ENCODE peak calls at places on chromosomes 3 and 15, in five cellular contexts. J is A549, K is HCT116, Z is SK-N-SH, L is NB4. F is an unnamed sample.

GRCh38 chr3:71784914-71785593 is at the start of gene PROK2:
- DNase-seq in J (no peak), K (no peak), Z (peak; percentile 77), L (peak; percentile 69), F (no peak)

GRCh38 chr3:127157181-127157828 is 35.6 kb upstream of the PRR23E start:
- DNase-seq in J (no peak), K (no peak), Z (no peak), L (no peak), F (no peak)

GRCh38 chr15:91040851-91041250 is 18.5 kb upstream of the VPS33B start:
- DNase-seq in J (no peak), K (no peak), Z (no peak), L (no peak), F (no peak)

GRCh38 chr3:9676780-9677179 is 26.9 kb upstream of the CPNE9 start:
- DNase-seq in J (no peak), K (no peak), Z (no peak), L (no peak), F (no peak)

GRCh38 chr3:126153695-126154360 is 26.6 kb downstream of the ALDH1L1 start:
- DNase-seq in J (no peak), K (no peak), Z (no peak), L (no peak), F (no peak)

GRCh38 chr3:11600501-11601282 is 43.0 kb downstream of the VGLL4 start:
- DNase-seq in J (peak; percentile 79), K (peak; percentile 61), Z (no peak), L (no peak), F (no peak)

GRCh38 chr3:113698891-113699465 is 2.5 kb upstream of the USF3 start:
- DNase-seq in J (no peak), K (no peak), Z (peak; percentile 14), L (no peak), F (peak; percentile 64)

GRCh38 chr3:10514407-10515069 is 9.2 kb upstream of the ATP2B2 start:
- DNase-seq in J (no peak), K (no peak), Z (no peak), L (peak; percentile 16), F (no peak)

GRCh38 chr15:50248994-50249586 is 16.4 kb downstream of the HDC start:
- DNase-seq in J (no peak), K (no peak), Z (no peak), L (peak; percentile 41), F (no peak)

GRCh38 chr3:120475722-120476385 is 25.1 kb upstream of the FSTL1 start:
- DNase-seq in J (no peak), K (no peak), Z (no peak), L (no peak), F (no peak)

GRCh38 chr15:46297766-46298165 is 662.9 kb downstream of the SQOR start:
- DNase-seq in J (no peak), K (no peak), Z (no peak), L (peak; percentile 6), F (no peak)

GRCh38 chr15:90970274-90970673 is 15.6 kb downstream of the RCCD1 start:
- DNase-seq in J (no peak), K (no peak), Z (no peak), L (peak; percentile 81), F (no peak)

GRCh38 chr15:92840149-92840548 is 60.0 kb upstream of the CHD2 start:
- DNase-seq in J (no peak), K (no peak), Z (no peak), L (no peak), F (no peak)

GRCh38 chr15:59260090-59260489 is 53.4 kb downstream of the LDHAL6B start:
- DNase-seq in J (no peak), K (no peak), Z (no peak), L (no peak), F (no peak)

GRCh38 chr3:105527949-105528348 is 161.2 kb downstream of the ALCAM start:
- DNase-seq in J (no peak), K (peak; percentile 40), Z (no peak), L (no peak), F (no peak)

GRCh38 chr15:33396457-33396856 is 85.7 kb downstream of the RYR3 start:
- DNase-seq in J (no peak), K (no peak), Z (no peak), L (no peak), F (no peak)

GRCh38 chr3:140821493-140821892 is 120.1 kb upstream of the SLC25A36 start:
- DNase-seq in J (no peak), K (no peak), Z (no peak), L (no peak), F (no peak)

GRCh38 chr3:140827894-140828293 is 113.7 kb upstream of the SLC25A36 start:
- DNase-seq in J (no peak), K (no peak), Z (no peak), L (no peak), F (no peak)

GRCh38 chr3:140816804-140817203 is 124.8 kb upstream of the SLC25A36 start:
- DNase-seq in J (no peak), K (no peak), Z (no peak), L (no peak), F (no peak)

GRCh38 chr3:140823106-140823505 is 118.5 kb upstream of the SLC25A36 start:
- DNase-seq in J (no peak), K (no peak), Z (no peak), L (no peak), F (no peak)

GRCh38 chr3:140822381-140823047 is 119.1 kb upstream of the SLC25A36 start:
- DNase-seq in J (no peak), K (no peak), Z (no peak), L (peak; percentile 4), F (no peak)
- TF ChIP-seq MAX in J (no peak), K (no peak), Z (no peak), L (no peak), F (no peak)

DNA sequence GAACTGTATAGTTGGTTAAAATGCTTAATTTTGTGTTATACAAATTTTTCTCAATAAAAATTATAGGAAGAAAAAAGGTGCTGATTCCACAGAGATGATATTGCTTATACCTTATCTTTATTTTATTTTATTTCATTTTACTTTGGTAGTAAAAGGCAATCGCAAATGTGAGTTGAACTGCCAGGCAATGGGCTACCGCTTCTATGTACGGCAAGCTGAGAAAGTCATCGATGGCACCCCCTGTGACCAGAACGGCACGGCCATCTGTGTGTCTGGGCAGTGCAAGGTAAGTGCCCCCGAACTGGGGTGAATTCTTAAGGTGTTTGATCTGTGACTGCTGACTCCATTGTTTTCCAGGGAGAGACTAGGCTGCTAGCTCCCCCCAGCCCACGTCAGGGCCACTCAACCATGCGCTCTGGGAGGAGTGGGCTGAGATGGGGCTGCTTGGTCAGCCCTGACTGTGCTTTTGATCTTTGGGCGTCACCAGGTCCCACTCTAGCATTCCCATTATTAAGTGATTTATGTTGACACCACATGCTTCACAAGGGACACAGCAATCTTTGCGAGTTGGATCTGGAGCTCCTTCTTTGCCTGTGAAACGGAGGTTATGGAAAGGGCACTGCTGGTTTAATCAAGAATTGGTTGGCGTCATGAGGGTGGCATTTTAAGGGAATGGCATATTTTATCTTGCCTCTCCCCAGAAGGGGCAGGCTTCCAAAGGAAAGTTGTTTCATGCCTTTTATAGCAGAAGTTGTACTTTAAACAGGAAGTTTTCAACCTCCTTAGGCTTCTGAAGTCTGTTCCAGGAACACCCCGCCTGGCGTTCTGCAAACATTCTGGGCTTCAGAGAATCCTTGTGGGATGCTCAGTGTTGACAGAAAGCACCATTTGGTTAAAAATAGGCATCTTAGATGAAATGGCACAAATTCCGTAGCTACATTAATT is 296.5 kb downstream of the THSD4 start:
- DNase-seq in J (peak; percentile 74), K (no peak), Z (no peak), L (no peak), F (no peak)
- TF ChIP-seq MAX in J (peak; percentile 68), K (peak; percentile 26), Z (no peak), L (no peak), F (no peak)

GRCh38 chr3:146777941-146778340 is 172.8 kb upstream of the PLSCR5 start:
- DNase-seq in J (no peak), K (no peak), Z (no peak), L (no peak), F (no peak)

GRCh38 chr3:146783446-146783845 is 178.3 kb upstream of the PLSCR5 start:
- DNase-seq in J (no peak), K (no peak), Z (no peak), L (no peak), F (no peak)

GRCh38 chr3:146781059-146781458 is 175.9 kb upstream of the PLSCR5 start:
- DNase-seq in J (no peak), K (no peak), Z (no peak), L (no peak), F (no peak)

GRCh38 chr3:146780251-146780650 is 175.1 kb upstream of the PLSCR5 start:
- DNase-seq in J (no peak), K (no peak), Z (no peak), L (no peak), F (no peak)

DNA sequence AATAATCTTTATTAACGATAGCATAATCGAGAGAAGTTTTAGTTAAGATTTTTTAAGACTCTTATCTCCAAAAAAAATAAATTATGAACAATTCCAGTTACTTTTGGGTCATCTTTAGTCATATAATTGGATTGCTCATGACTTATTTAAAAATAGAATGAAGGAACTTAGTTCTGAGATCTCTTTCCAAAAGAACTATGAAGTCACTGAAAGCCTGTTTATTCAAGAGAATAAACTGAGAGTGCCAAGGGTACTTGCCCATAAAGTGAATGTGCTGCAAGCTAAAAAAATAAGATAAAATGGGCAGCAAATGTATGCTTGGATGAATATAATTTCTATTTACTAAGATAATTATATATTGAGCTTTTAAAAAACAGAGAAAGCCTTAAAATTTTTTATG is 176.5 kb upstream of the PLSCR5 start:
- DNase-seq in J (no peak), K (no peak), Z (no peak), L (no peak), F (no peak)
- TF ChIP-seq MAX in J (no peak), K (no peak), Z (no peak), L (no peak), F (no peak)

GRCh38 chr3:22091329-22091728 is 340.3 kb upstream of the ZNF385D start:
- DNase-seq in J (no peak), K (no peak), Z (no peak), L (no peak), F (no peak)

GRCh38 chr3:22089284-22089683 is 338.3 kb upstream of the ZNF385D start:
- DNase-seq in J (peak; percentile 6), K (no peak), Z (peak; percentile 6), L (peak; percentile 37), F (no peak)
- TF ChIP-seq MAX in J (no peak), K (no peak), Z (no peak), L (no peak), F (no peak)

GRCh38 chr15:85723960-85724945 is 70.5 kb downstream of the KLHL25 start:
- DNase-seq in J (no peak), K (no peak), Z (no peak), L (no peak), F (no peak)

GRCh38 chr15:85726446-85726845 is 68.3 kb downstream of the KLHL25 start:
- DNase-seq in J (no peak), K (no peak), Z (no peak), L (no peak), F (no peak)

GRCh38 chr15:85725019-85725418 is 69.7 kb downstream of the KLHL25 start:
- DNase-seq in J (no peak), K (no peak), Z (no peak), L (no peak), F (no peak)

GRCh38 chr15:85725564-85725963 is 69.2 kb downstream of the KLHL25 start:
- DNase-seq in J (no peak), K (no peak), Z (no peak), L (no peak), F (no peak)

DNA sequence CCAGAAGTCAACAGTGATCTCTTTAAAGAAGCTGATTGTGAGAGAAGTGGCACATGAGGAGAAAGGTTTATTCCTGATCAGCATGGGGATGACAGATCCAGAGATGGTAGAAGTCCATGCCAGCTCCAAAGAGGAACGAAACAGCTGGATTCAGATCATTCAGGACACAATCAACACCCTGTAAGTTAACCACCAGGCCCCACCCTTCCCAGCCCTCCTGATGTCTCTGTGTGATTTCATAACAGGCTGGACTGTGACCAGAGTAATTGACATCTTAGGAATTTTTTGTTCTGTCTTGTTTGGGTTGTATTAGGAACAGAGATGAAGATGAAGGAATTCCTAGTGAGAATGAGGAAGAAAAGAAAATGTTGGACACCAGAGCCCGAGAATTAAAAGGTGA is 67.7 kb downstream of the KLHL25 start:
- DNase-seq in J (no peak), K (no peak), Z (no peak), L (no peak), F (no peak)
- TF ChIP-seq MAX in J (no peak), K (no peak), Z (no peak), L (no peak), F (no peak)

F was measured in H1.